ENCODE peak calls at places on chromosomes 5 and 9, in four cellular contexts. One of them, this sample, is unnamed.

GRCh38 chr5:16578474-16578883 is 38.3 kb downstream of the RETREG1 start:
- DNase-seq in SK-MEL-5: no peak
- DNase-seq in kidney tubule cell: no peak
- DNase-seq in T follicular helper cell: no peak
- DNase-seq in this sample: no peak

GRCh38 chr5:53331463-53331862 is 149.0 kb upstream of the FST start:
- DNase-seq in SK-MEL-5: peak; percentile 5
- DNase-seq in kidney tubule cell: peak; percentile 71
- DNase-seq in T follicular helper cell: no peak
- DNase-seq in this sample: no peak

GRCh38 chr9:4235951-4236804 is 63.7 kb downstream of the GLIS3 start:
- DNase-seq in SK-MEL-5: peak; percentile 3
- DNase-seq in kidney tubule cell: peak; percentile 93
- DNase-seq in T follicular helper cell: no peak
- DNase-seq in this sample: no peak

GRCh38 chr5:116939641-116940040 is 365.0 kb upstream of the SEMA6A start:
- DNase-seq in SK-MEL-5: no peak
- DNase-seq in kidney tubule cell: no peak
- DNase-seq in T follicular helper cell: no peak
- DNase-seq in this sample: no peak

GRCh38 chr5:80569086-80569960 is 757 bp downstream of the ANKRD34B start:
- DNase-seq in SK-MEL-5: no peak
- DNase-seq in kidney tubule cell: no peak
- DNase-seq in T follicular helper cell: no peak
- DNase-seq in this sample: no peak

GRCh38 chr9:3459076-3459475 is 66.7 kb downstream of the RFX3 start:
- DNase-seq in SK-MEL-5: no peak
- DNase-seq in kidney tubule cell: no peak
- DNase-seq in T follicular helper cell: no peak
- DNase-seq in this sample: no peak

GRCh38 chr5:1564182-1564748 is 40.5 kb upstream of the LPCAT1 start:
- DNase-seq in SK-MEL-5: no peak
- DNase-seq in kidney tubule cell: peak; percentile 85
- DNase-seq in T follicular helper cell: no peak
- DNase-seq in this sample: no peak

GRCh38 chr5:179486596-179487051 is 63.7 kb upstream of the RUFY1 start:
- DNase-seq in SK-MEL-5: no peak
- DNase-seq in kidney tubule cell: peak; percentile 17
- DNase-seq in T follicular helper cell: no peak
- DNase-seq in this sample: no peak

GRCh38 chr9:33375238-33375840 is 27.0 kb downstream of the AQP7 start:
- DNase-seq in SK-MEL-5: no peak
- DNase-seq in kidney tubule cell: no peak
- DNase-seq in T follicular helper cell: no peak
- DNase-seq in this sample: no peak

GRCh38 chr5:113357696-113358476 is 76.9 kb downstream of the TSSK1B start:
- DNase-seq in SK-MEL-5: no peak
- DNase-seq in kidney tubule cell: no peak
- DNase-seq in T follicular helper cell: no peak
- DNase-seq in this sample: no peak

GRCh38 chr9:16425572-16425971 is 444.9 kb downstream of the BNC2 start:
- DNase-seq in SK-MEL-5: no peak
- DNase-seq in kidney tubule cell: peak; percentile 47
- DNase-seq in T follicular helper cell: no peak
- DNase-seq in this sample: no peak

GRCh38 chr5:139842321-139842720 is 46.7 kb downstream of the PSD2 start:
- DNase-seq in SK-MEL-5: no peak
- DNase-seq in kidney tubule cell: no peak
- DNase-seq in T follicular helper cell: no peak
- DNase-seq in this sample: no peak

GRCh38 chr5:173802670-173803165 is 85.4 kb upstream of the CPEB4 start:
- DNase-seq in SK-MEL-5: peak; percentile 15
- DNase-seq in kidney tubule cell: peak; percentile 40
- DNase-seq in T follicular helper cell: no peak
- DNase-seq in this sample: no peak

This sample was measured in T-cell.